ENCODE peak calls at places on chromosome 17, in six cellular contexts. H, D, Q, R, V and O are unnamed samples.

GRCh38 chr17:1074886-1075665 is 78.1 kb downstream of the TIMM22 start:
- DNase-seq in D (no peak), Q (no peak), H (no peak), R (peak), V (no peak), O (no peak)

GRCh38 chr17:50079334-50080095 is 15.6 kb upstream of the PDK2 start:
- DNase-seq in Q (peak), H (no peak), D (no peak), R (no peak), V (peak), O (no peak)

GRCh38 chr17:13869301-13869700 is 200.0 kb upstream of the COX10 start:
- DNase-seq in D (no peak), V (peak), H (no peak), Q (no peak), R (no peak), O (no peak)

GRCh38 chr17:64006361-64007088 is 8.4 kb downstream of the PRR29 start:
- DNase-seq in Q (peak), R (peak), H (no peak), D (no peak), V (no peak), O (peak)

GRCh38 chr17:45581860-45582259 is 91.3 kb upstream of the PLEKHM1 start:
- DNase-seq in R (no peak), Q (no peak), D (no peak), H (no peak), V (no peak), O (no peak)

GRCh38 chr17:78306913-78307312 is 53.0 kb downstream of the SOCS3 start:
- DNase-seq in V (no peak), D (no peak), R (no peak), H (no peak), Q (no peak), O (no peak)

GRCh38 chr17:39787743-39788484 is 50.2 kb downstream of the GRB7 start:
- DNase-seq in D (no peak), Q (no peak), V (no peak), R (no peak), H (no peak), O (no peak)

GRCh38 chr17:77510133-77510796 is 369.5 kb downstream of the SEC14L1 start:
- DNase-seq in D (no peak), V (no peak), H (no peak), R (no peak), Q (no peak), O (no peak)

GRCh38 chr17:10754861-10755591 is 25.2 kb upstream of the TMEM220 start:
- DNase-seq in D (peak), R (no peak), V (no peak), H (no peak), Q (peak), O (no peak)

GRCh38 chr17:36629252-36629847 is 28.0 kb downstream of the MRM1 start:
- DNase-seq in Q (peak), R (peak), D (peak), H (peak), V (peak), O (peak)

GRCh38 chr17:66423436-66423922 is 121.1 kb downstream of the PRKCA start:
- DNase-seq in Q (no peak), V (no peak), H (no peak), D (no peak), R (no peak), O (no peak)

GRCh38 chr17:70622382-70623260 is 453.3 kb downstream of the KCNJ2 start:
- DNase-seq in V (peak), Q (peak), R (peak), D (peak), H (no peak), O (no peak)

GRCh38 chr17:65261682-65262636 is 124.8 kb downstream of the RGS9 start:
- DNase-seq in H (no peak), R (no peak), D (no peak), V (no peak), Q (no peak), O (no peak)

GRCh38 chr17:57138956-57139576 is 54.0 kb downstream of the AKAP1 start:
- DNase-seq in D (no peak), R (no peak), V (peak), Q (no peak), H (no peak), O (no peak)

GRCh38 chr17:251531-251930 is 70.1 kb upstream of the DOC2B start:
- DNase-seq in Q (peak), D (no peak), V (no peak), R (peak), H (no peak), O (no peak)

GRCh38 chr17:6831662-6832263 is at the start of gene TEKT1:
- DNase-seq in V (peak), Q (peak), R (peak), H (peak), D (peak), O (peak)

GRCh38 chr17:69506489-69506888 is 92.0 kb downstream of the MAP2K6 start:
- DNase-seq in D (no peak), H (no peak), Q (no peak), R (no peak), V (no peak), O (no peak)

GRCh38 chr17:49003557-49004511 is 6.6 kb downstream of the IGF2BP1 start:
- DNase-seq in V (peak), Q (peak), H (no peak), R (no peak), D (peak), O (peak)

GRCh38 chr17:78766743-78767294 is 15.3 kb downstream of the CYTH1 start:
- DNase-seq in D (no peak), Q (no peak), R (no peak), H (no peak), V (no peak), O (no peak)

GRCh38 chr17:76437467-76438402 is 15.2 kb downstream of the UBE2O start:
- DNase-seq in V (no peak), D (no peak), H (no peak), Q (no peak), R (no peak), O (no peak)

GRCh38 chr17:58337600-58338453 is 9.2 kb upstream of the TSPOAP1 start:
- DNase-seq in Q (peak), V (peak), H (peak), R (peak), D (peak), O (peak)

GRCh38 chr17:57913576-57914273 is 41.5 kb downstream of the CUEDC1 start:
- DNase-seq in V (no peak), R (no peak), D (no peak), Q (no peak), H (no peak), O (no peak)

GRCh38 chr17:66952031-66952524 is 12.4 kb upstream of the CACNG4 start:
- DNase-seq in Q (no peak), R (no peak), H (no peak), D (peak), V (peak), O (no peak)

GRCh38 chr17:66526827-66527226 is 224.4 kb downstream of the PRKCA start:
- DNase-seq in D (no peak), H (no peak), Q (no peak), R (no peak), V (no peak), O (no peak)

GRCh38 chr17:27475070-27475673 is 18.9 kb downstream of the KSR1 start:
- DNase-seq in R (no peak), V (no peak), Q (no peak), D (no peak), H (no peak), O (no peak)

GRCh38 chr17:38750312-38751121 is 2.0 kb upstream of the PSMB3 start:
- DNase-seq in V (no peak), R (no peak), H (no peak), D (peak), Q (peak), O (no peak)

GRCh38 chr17:50205931-50206505 is 4.6 kb upstream of the COL1A1 start:
- DNase-seq in Q (peak), V (no peak), H (no peak), D (no peak), R (no peak), O (no peak)

GRCh38 chr17:2198917-2199316 is 104.7 kb downstream of the SMG6 start:
- DNase-seq in V (no peak), Q (no peak), D (no peak), H (no peak), R (no peak), O (no peak)

GRCh38 chr17:62109378-62109902 is 44.4 kb upstream of the MED13 start:
- DNase-seq in D (peak), R (no peak), V (peak), H (no peak), Q (peak), O (no peak)

GRCh38 chr17:43368740-43369506 is 29.9 kb upstream of the ARL4D start:
- DNase-seq in Q (peak), R (peak), V (peak), D (peak), H (peak), O (peak)

GRCh38 chr17:64216030-64216384 is 47.1 kb downstream of the TEX2 start:
- DNase-seq in V (peak), D (no peak), Q (no peak), R (no peak), H (no peak), O (no peak)

GRCh38 chr17:42969006-42969581 is 4.8 kb upstream of the AARSD1 start:
- DNase-seq in V (peak), Q (no peak), H (no peak), D (peak), R (no peak), O (no peak)

GRCh38 chr17:44417553-44417952 is 28.1 kb upstream of the ITGA2B start:
- DNase-seq in Q (no peak), D (no peak), V (peak), R (no peak), H (no peak), O (no peak)

GRCh38 chr17:58158181-58158580 is 8.6 kb upstream of the OR4D2 start:
- DNase-seq in H (no peak), R (no peak), V (no peak), Q (no peak), D (no peak), O (no peak)

GRCh38 chr17:1137465-1137894 is 42.3 kb downstream of the ABR start:
- DNase-seq in H (no peak), R (no peak), D (no peak), Q (no peak), V (peak), O (no peak)

GRCh38 chr17:78991906-78992532 is 12.3 kb upstream of the LGALS3BP start:
- DNase-seq in H (no peak), R (peak), V (no peak), D (no peak), Q (no peak), O (no peak)

GRCh38 chr17:19317359-19318095 is 45.0 kb downstream of the B9D1 start:
- DNase-seq in R (peak), H (peak), V (peak), D (peak), Q (peak), O (peak)
- TF ChIP-seq CTCF in R (peak), H (peak), V (peak), D (peak), Q (peak), O (no peak)

GRCh38 chr17:73600103-73600871 is 44.0 kb downstream of the SDK2 start:
- DNase-seq in H (peak), R (no peak), V (no peak), D (no peak), Q (no peak), O (no peak)

GRCh38 chr17:73595931-73596330 is 48.3 kb downstream of the SDK2 start:
- DNase-seq in R (no peak), V (no peak), H (no peak), Q (no peak), D (no peak), O (no peak)

GRCh38 chr17:73595068-73595865 is 49.0 kb downstream of the SDK2 start:
- DNase-seq in V (peak), D (peak), H (no peak), R (peak), Q (peak), O (no peak)

GRCh38 chr17:73598131-73598680 is 46.0 kb downstream of the SDK2 start:
- DNase-seq in Q (no peak), H (no peak), R (no peak), V (no peak), D (no peak), O (no peak)

DNA sequence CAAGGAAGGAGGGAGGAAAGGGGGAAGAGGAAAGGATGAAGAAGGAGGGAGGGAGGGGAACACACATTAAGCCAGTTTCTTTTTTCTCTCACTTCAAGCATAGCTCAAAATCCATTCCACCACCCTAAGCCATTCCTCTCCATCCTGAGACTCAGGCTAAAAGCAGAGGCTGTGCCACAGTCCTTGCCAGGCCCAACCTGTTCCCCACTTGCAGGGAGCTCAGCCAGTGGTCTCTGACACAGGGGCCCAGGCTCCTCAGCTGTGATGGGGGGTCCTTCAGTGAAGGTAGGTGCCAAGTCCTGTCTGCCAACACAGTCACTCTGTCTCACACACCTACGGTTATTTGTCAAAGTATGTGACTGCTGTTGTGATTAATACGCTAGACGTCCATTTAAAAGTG is 44.6 kb downstream of the SDK2 start:
- DNase-seq in Q (no peak), H (no peak), V (no peak), R (no peak), D (no peak), O (no peak)
- H3K27ac ChIP-seq in Q (no peak), H (no peak), V (no peak), R (no peak), D (no peak), O (no peak)

GRCh38 chr17:47252766-47253512 is 688 bp upstream of the ITGB3 start:
- DNase-seq in V (no peak), R (no peak), H (no peak), Q (no peak), D (no peak), O (no peak)
- H3K4me3 ChIP-seq in V (peak), R (peak), H (peak), Q (peak), D (peak), O (peak)

DNA sequence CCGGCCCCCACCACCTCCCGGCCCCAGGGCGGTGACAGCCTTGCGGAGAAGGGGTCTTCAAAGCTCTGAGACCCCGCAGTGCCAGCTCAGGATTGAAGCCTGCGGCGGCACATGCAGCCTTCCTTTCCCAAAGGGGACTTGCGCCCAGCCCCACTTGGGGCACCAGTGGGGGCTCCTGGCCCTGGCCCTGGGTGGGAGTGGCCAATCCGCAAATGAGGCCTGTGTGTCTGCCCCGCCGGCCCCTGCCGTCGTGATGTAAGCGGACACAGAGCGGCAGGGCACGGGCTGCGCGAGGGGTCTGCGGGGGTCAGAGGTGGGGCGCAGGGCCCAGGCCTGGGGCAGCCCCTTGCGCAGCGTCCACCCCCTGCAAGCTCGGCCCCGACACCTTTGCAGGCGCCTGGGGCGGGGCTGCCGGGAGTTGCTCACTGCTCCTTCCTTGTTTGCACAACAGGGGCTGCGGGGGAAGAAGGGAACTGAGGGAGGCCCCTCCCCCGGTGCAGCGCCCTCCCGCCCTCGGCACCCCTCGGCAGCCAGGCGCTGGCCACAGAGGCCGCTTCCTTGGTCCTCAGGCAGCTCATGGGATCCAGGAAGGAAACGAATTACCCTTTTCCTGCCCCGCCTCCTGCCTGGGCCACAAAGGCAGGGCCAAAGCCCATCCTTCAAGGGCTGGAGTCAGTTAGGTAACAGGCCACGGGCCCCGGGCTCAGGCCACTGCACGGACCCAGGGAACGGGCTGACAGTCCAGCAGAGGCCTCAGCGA is 2.9 kb downstream of the SLC16A3 start:
- DNase-seq in H (peak), V (peak), Q (peak), R (peak), D (peak), O (peak)
- TF ChIP-seq CTCF in H (no peak), V (no peak), Q (no peak), R (no peak), D (no peak), O (no peak)

DNA sequence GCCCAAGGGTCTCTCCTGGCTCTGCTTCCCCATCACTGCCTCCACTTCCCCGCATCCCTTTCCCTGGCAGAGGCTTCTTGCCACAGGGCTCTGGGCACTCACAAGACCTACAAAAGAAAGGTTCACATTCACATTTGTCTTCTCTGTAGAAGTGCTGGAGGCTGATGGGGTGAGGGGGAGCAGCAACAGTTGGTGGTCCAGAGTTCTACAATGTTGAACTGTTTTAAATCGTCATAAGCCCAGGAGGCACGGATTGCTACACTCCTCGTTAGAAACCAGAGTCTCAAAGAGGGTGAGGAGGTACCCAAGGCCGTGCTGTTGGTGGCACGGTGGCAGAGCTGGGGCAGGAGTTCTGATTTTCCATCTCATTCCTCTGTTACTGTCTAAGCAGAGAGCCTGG is 5.8 kb upstream of the RAI1 start:
- DNase-seq in D (no peak), V (no peak), R (no peak), Q (no peak), H (no peak), O (no peak)
- H3K27ac ChIP-seq in D (no peak), V (no peak), R (no peak), Q (no peak), H (no peak), O (no peak)

GRCh38 chr17:80264048-80264792 is 3.6 kb downstream of the RNF213 start:
- DNase-seq in D (no peak), Q (no peak), R (no peak), V (no peak), H (no peak), O (no peak)

GRCh38 chr17:80262775-80263244 is 2.2 kb downstream of the RNF213 start:
- DNase-seq in R (no peak), H (no peak), V (no peak), Q (no peak), D (no peak), O (no peak)

GRCh38 chr17:80265205-80266068 is 4.8 kb downstream of the RNF213 start:
- DNase-seq in D (no peak), H (no peak), Q (no peak), R (no peak), V (no peak), O (no peak)

GRCh38 chr17:80263253-80264047 is 2.8 kb downstream of the RNF213 start:
- DNase-seq in V (peak), D (peak), Q (peak), H (peak), R (peak), O (peak)

DNA sequence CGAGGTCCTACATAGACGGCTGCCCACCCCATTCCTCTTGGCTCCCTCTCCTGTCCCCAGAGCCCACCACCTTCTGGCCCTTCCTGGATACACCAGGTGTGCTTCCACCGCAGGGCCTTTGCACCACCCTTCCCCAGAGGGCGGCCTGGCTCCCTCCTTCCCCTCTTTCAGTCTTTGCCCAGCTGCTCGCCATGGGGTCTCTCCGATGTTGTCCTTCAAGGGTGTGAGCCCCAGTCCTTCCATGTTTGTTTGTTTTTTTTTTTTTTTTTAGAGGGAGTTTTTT is 4.1 kb downstream of the RNF213 start:
- DNase-seq in R (no peak), Q (no peak), D (no peak), V (no peak), H (no peak), O (no peak)
- H3K4me3 ChIP-seq in R (peak), Q (no peak), D (no peak), V (no peak), H (peak), O (peak)

DNA sequence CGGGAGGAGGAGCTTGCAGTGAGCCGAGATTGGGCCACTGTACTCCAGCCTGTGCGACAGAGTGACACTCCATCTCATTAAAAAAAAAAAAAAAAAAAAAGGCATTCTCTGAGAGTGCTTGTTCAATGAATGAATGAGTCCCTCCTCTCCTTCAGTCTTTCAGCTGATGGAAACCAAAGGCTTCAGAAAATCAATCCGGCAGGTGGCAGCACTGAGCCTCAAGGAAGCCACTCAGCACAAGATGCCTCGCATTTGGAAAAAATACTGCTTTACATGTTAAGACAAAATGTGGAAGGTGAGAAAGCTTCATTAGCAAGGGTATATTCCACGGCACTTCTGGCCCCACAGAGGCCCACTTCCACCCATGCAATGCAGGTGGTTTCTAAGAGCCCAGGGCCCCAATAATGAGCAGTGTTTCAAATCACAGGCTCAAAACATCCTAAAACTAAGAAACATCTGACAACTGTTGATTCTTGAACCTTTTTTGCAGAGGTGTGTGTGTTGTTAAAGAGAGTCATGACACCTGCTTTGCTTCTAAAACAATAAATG is 33.9 kb upstream of the SLC25A19 start:
- DNase-seq in V (peak), Q (peak), R (peak), H (peak), D (peak), O (peak)
- TF ChIP-seq CTCF in V (peak), Q (peak), R (peak), H (peak), D (peak), O (peak)

GRCh38 chr17:21012736-21013135 is 30.1 kb downstream of the USP22 start:
- DNase-seq in R (no peak), V (no peak), Q (no peak), D (no peak), H (no peak), O (no peak)
- H3K27ac ChIP-seq in R (peak), V (no peak), Q (no peak), D (no peak), H (no peak), O (no peak)